ENCODE peak calls at places on chromosomes 12 and 14, in ten cellular contexts. S is OCI-LY7; P is stimulated activated CD4-positive, alpha-beta T cell treated with anti-CD3 and anti-CD28 coated beads, Interleukin-2, amount 100 ng/mL, for 24 hours; Z is NCI-H1105 treated with DMSO at 0.1 percent for 48 hours; K is left cardiac atrium; N is neural progenitor cell; J is skeletal muscle cell; H is HT-29; U is MCF 10A; I is activated CD4-positive, CD25-positive, alpha-beta regulatory T cell. A is an unnamed sample.

GRCh38 chr12:29782821-29783772 is 645 bp downstream of the TMTC1 start:
- DNase-seq in S (no peak), P (no peak), Z (peak; percentile 63), K (peak; percentile 66), N (peak; percentile 77), J (no peak), H (no peak), U (peak; percentile 58), I (no peak), A (no peak)

GRCh38 chr12:130715996-130716917 is at the start of gene RIMBP2:
- DNase-seq in S (no peak), P (no peak), Z (peak; percentile 82), K (no peak), N (peak; percentile 82), J (peak; percentile 44), H (no peak), U (no peak), I (no peak), A (no peak)

GRCh38 chr12:104387190-104387589 is 69.6 kb upstream of the CHST11 start:
- DNase-seq in S (no peak), P (no peak), Z (no peak), K (no peak), N (no peak), J (no peak), H (no peak), U (no peak), I (no peak), A (peak; percentile 5)

GRCh38 chr12:101939856-101940265 is 62.5 kb downstream of the DRAM1 start:
- DNase-seq in S (peak; percentile 83), P (peak; percentile 49), Z (peak; percentile 69), K (peak; percentile 46), N (peak; percentile 84), J (peak; percentile 29), H (peak; percentile 68), U (peak; percentile 81), I (peak; percentile 19), A (peak; percentile 60)

GRCh38 chr12:39006286-39006685 is 100.9 kb upstream of the CPNE8 start:
- DNase-seq in S (no peak), P (no peak), Z (no peak), K (no peak), N (no peak), J (no peak), H (no peak), U (no peak), I (no peak), A (no peak)

GRCh38 chr12:111409403-111410228 is 3.9 kb downstream of the SH2B3 start:
- DNase-seq in S (peak; percentile 37), P (no peak), Z (no peak), K (peak; percentile 81), N (no peak), J (peak; percentile 81), H (no peak), U (peak; percentile 53), I (no peak), A (no peak)

GRCh38 chr12:118337194-118337838 is 35.4 kb downstream of the TAOK3 start:
- DNase-seq in S (no peak), P (no peak), Z (no peak), K (no peak), N (no peak), J (no peak), H (no peak), U (no peak), I (no peak), A (peak; percentile 62)

GRCh38 chr14:104320611-104321086 is 182.3 kb downstream of the KIF26A start:
- DNase-seq in S (no peak), P (no peak), Z (no peak), K (no peak), N (no peak), J (no peak), H (no peak), U (no peak), I (no peak), A (no peak)

GRCh38 chr12:122031342-122032216 is 9.9 kb downstream of the BCL7A start:
- DNase-seq in S (peak; percentile 49), P (peak; percentile 74), Z (no peak), K (peak; percentile 50), N (peak; percentile 65), J (no peak), H (peak; percentile 57), U (peak; percentile 53), I (no peak), A (no peak)

GRCh38 chr14:33943081-33943480 is 7.8 kb downstream of the EGLN3 start:
- DNase-seq in S (no peak), P (no peak), Z (peak; percentile 99), K (peak; percentile 36), N (no peak), J (no peak), H (peak; percentile 72), U (peak; percentile 26), I (no peak), A (no peak)

GRCh38 chr14:22339277-22339676 is 249.7 kb downstream of the DAD1 start:
- DNase-seq in S (no peak), P (no peak), Z (no peak), K (peak; percentile 75), N (no peak), J (peak; percentile 78), H (no peak), U (no peak), I (no peak), A (peak; percentile 96)

GRCh38 chr12:25372969-25373368 is 122.2 kb upstream of the KRAS start:
- DNase-seq in S (no peak), P (no peak), Z (no peak), K (no peak), N (no peak), J (no peak), H (no peak), U (no peak), I (no peak), A (no peak)

GRCh38 chr14:38553586-38553985 is 297.7 kb upstream of the CLEC14A start:
- DNase-seq in S (no peak), P (no peak), Z (no peak), K (no peak), N (no peak), J (peak; percentile 76), H (no peak), U (no peak), I (no peak), A (peak; percentile 90)

GRCh38 chr12:28057856-28058615 is 85.5 kb upstream of the PTHLH start:
- DNase-seq in S (no peak), P (no peak), Z (no peak), K (no peak), N (no peak), J (no peak), H (peak; percentile 12), U (peak; percentile 91), I (no peak), A (peak; percentile 44)

GRCh38 chr14:105666420-105666819 is 140.0 kb downstream of the TMEM121 start:
- DNase-seq in S (no peak), P (no peak), Z (no peak), K (no peak), N (no peak), J (no peak), H (no peak), U (no peak), I (no peak), A (no peak)

GRCh38 chr12:116319851-116320621 is 42.5 kb upstream of the MED13L start:
- DNase-seq in S (no peak), P (peak; percentile 21), Z (peak; percentile 40), K (peak; percentile 67), N (no peak), J (peak; percentile 90), H (no peak), U (peak; percentile 73), I (no peak), A (peak; percentile 92)

GRCh38 chr14:75452900-75453816 is 25.3 kb downstream of the JDP2 start:
- DNase-seq in S (no peak), P (no peak), Z (no peak), K (peak; percentile 72), N (peak; percentile 90), J (peak; percentile 84), H (no peak), U (peak; percentile 91), I (no peak), A (peak; percentile 55)

GRCh38 chr12:96237035-96237434 is 42.9 kb downstream of the ELK3 start:
- DNase-seq in S (no peak), P (no peak), Z (no peak), K (no peak), N (no peak), J (no peak), H (no peak), U (no peak), I (no peak), A (no peak)

GRCh38 chr14:35332517-35333346 is 40.5 kb downstream of the PSMA6 start:
- DNase-seq in S (no peak), P (peak; percentile 51), Z (no peak), K (peak; percentile 33), N (no peak), J (no peak), H (peak; percentile 47), U (peak; percentile 68), I (no peak), A (no peak)

GRCh38 chr12:132020292-132020691 is 70.5 kb downstream of the EP400 start:
- DNase-seq in S (no peak), P (no peak), Z (no peak), K (no peak), N (no peak), J (no peak), H (no peak), U (no peak), I (no peak), A (no peak)

GRCh38 chr12:112794721-112795486 is 3.4 kb downstream of the RPH3A start:
- DNase-seq in S (no peak), P (no peak), Z (no peak), K (no peak), N (no peak), J (no peak), H (no peak), U (no peak), I (no peak), A (no peak)

GRCh38 chr12:22658214-22658613 is 33.2 kb downstream of the ETNK1 start:
- DNase-seq in S (no peak), P (peak; percentile 28), Z (no peak), K (no peak), N (no peak), J (peak; percentile 74), H (no peak), U (peak; percentile 56), I (no peak), A (peak; percentile 74)

GRCh38 chr14:88233915-88234314 is 89.2 kb downstream of the KCNK10 start:
- DNase-seq in S (peak; percentile 9), P (no peak), Z (no peak), K (no peak), N (peak; percentile 71), J (no peak), H (peak; percentile 38), U (peak; percentile 52), I (no peak), A (no peak)

GRCh38 chr14:85701116-85701515 is 171.2 kb downstream of the FLRT2 start:
- DNase-seq in S (no peak), P (no peak), Z (no peak), K (no peak), N (no peak), J (no peak), H (no peak), U (no peak), I (no peak), A (no peak)

A was measured in astrocyte of the cerebellum.